ENCODE peak calls at places on chromosomes 13 and 19, in five cellular contexts. One of them, this sample, is unnamed.

GRCh38 chr13:113157929-113158747 is at the start of gene PROZ:
- DNase-seq in left lung: no peak
- DNase-seq in suprapubic skin: no peak
- DNase-seq in esophagus squamous epithelium: no peak
- DNase-seq in prostate gland: no peak
- DNase-seq in this sample: no peak

GRCh38 chr13:107099661-107100060 is 531.7 kb upstream of the ARGLU1 start:
- DNase-seq in left lung: no peak
- DNase-seq in suprapubic skin: no peak
- DNase-seq in esophagus squamous epithelium: no peak
- DNase-seq in prostate gland: no peak
- DNase-seq in this sample: no peak

GRCh38 chr13:112136095-112136494 is 69.1 kb downstream of the SOX1 start:
- DNase-seq in left lung: no peak
- DNase-seq in suprapubic skin: no peak
- DNase-seq in esophagus squamous epithelium: no peak
- DNase-seq in prostate gland: no peak
- DNase-seq in this sample: no peak

GRCh38 chr13:104024416-104025170 is 958.4 kb upstream of the SLC10A2 start:
- DNase-seq in left lung: no peak
- DNase-seq in suprapubic skin: no peak
- DNase-seq in esophagus squamous epithelium: no peak
- DNase-seq in prostate gland: no peak
- DNase-seq in this sample: no peak

GRCh38 chr13:77425705-77426104 is 98.8 kb upstream of the MYCBP2 start:
- DNase-seq in left lung: no peak
- DNase-seq in suprapubic skin: no peak
- DNase-seq in esophagus squamous epithelium: no peak
- DNase-seq in prostate gland: no peak
- DNase-seq in this sample: no peak

GRCh38 chr13:74889321-74889720 is 592.6 kb downstream of the TBC1D4 start:
- DNase-seq in left lung: no peak
- DNase-seq in suprapubic skin: no peak
- DNase-seq in esophagus squamous epithelium: no peak
- DNase-seq in prostate gland: peak; percentile 11
- DNase-seq in this sample: no peak

GRCh38 chr19:10105241-10106099 is 692 bp upstream of the PPAN start:
- DNase-seq in left lung: peak; percentile 36
- DNase-seq in suprapubic skin: no peak
- DNase-seq in esophagus squamous epithelium: no peak
- DNase-seq in prostate gland: no peak
- DNase-seq in this sample: no peak

GRCh38 chr13:46893820-46894533 is 2.9 kb downstream of the HTR2A start:
- DNase-seq in left lung: peak; percentile 72
- DNase-seq in suprapubic skin: peak; percentile 84
- DNase-seq in esophagus squamous epithelium: no peak
- DNase-seq in prostate gland: peak; percentile 50
- DNase-seq in this sample: peak; percentile 32

GRCh38 chr13:27830010-27830409 is 37.7 kb downstream of the GSX1 start:
- DNase-seq in left lung: peak; percentile 43
- DNase-seq in suprapubic skin: no peak
- DNase-seq in esophagus squamous epithelium: no peak
- DNase-seq in prostate gland: peak; percentile 6
- DNase-seq in this sample: peak; percentile 54

GRCh38 chr19:32872391-32872790 is 2.8 kb upstream of the SLC7A9 start:
- DNase-seq in left lung: no peak
- DNase-seq in suprapubic skin: no peak
- DNase-seq in esophagus squamous epithelium: no peak
- DNase-seq in prostate gland: no peak
- DNase-seq in this sample: no peak

GRCh38 chr13:99617474-99618255 is 116.4 kb downstream of the TM9SF2 start:
- DNase-seq in left lung: no peak
- DNase-seq in suprapubic skin: no peak
- DNase-seq in esophagus squamous epithelium: no peak
- DNase-seq in prostate gland: no peak
- DNase-seq in this sample: no peak

GRCh38 chr19:29247912-29248311 is 35.0 kb upstream of the UQCRFS1 start:
- DNase-seq in left lung: no peak
- DNase-seq in suprapubic skin: no peak
- DNase-seq in esophagus squamous epithelium: no peak
- DNase-seq in prostate gland: no peak
- DNase-seq in this sample: no peak

GRCh38 chr13:101490400-101491015 is 38.0 kb downstream of the ITGBL1 start:
- DNase-seq in left lung: no peak
- DNase-seq in suprapubic skin: no peak
- DNase-seq in esophagus squamous epithelium: no peak
- DNase-seq in prostate gland: no peak
- DNase-seq in this sample: no peak

GRCh38 chr19:51458899-51459592 is 792 bp upstream of the SIGLEC8 start:
- DNase-seq in left lung: no peak
- DNase-seq in suprapubic skin: peak; percentile 55
- DNase-seq in esophagus squamous epithelium: no peak
- DNase-seq in prostate gland: no peak
- DNase-seq in this sample: no peak

GRCh38 chr13:53784331-53784730 is 755.7 kb downstream of the OLFM4 start:
- DNase-seq in left lung: no peak
- DNase-seq in suprapubic skin: no peak
- DNase-seq in esophagus squamous epithelium: no peak
- DNase-seq in prostate gland: no peak
- DNase-seq in this sample: no peak

GRCh38 chr19:6226444-6227155 is 53.2 kb downstream of the MLLT1 start:
- DNase-seq in left lung: no peak
- DNase-seq in suprapubic skin: no peak
- DNase-seq in esophagus squamous epithelium: no peak
- DNase-seq in prostate gland: no peak
- DNase-seq in this sample: no peak

GRCh38 chr19:14505488-14506239 is 9.7 kb upstream of the GIPC1 start:
- DNase-seq in left lung: peak; percentile 69
- DNase-seq in suprapubic skin: no peak
- DNase-seq in esophagus squamous epithelium: no peak
- DNase-seq in prostate gland: peak; percentile 58
- DNase-seq in this sample: peak; percentile 76

GRCh38 chr13:69008503-69008902 is 1099.1 kb upstream of the ATXN8OS start:
- DNase-seq in left lung: no peak
- DNase-seq in suprapubic skin: no peak
- DNase-seq in esophagus squamous epithelium: no peak
- DNase-seq in prostate gland: no peak
- DNase-seq in this sample: no peak

DNA sequence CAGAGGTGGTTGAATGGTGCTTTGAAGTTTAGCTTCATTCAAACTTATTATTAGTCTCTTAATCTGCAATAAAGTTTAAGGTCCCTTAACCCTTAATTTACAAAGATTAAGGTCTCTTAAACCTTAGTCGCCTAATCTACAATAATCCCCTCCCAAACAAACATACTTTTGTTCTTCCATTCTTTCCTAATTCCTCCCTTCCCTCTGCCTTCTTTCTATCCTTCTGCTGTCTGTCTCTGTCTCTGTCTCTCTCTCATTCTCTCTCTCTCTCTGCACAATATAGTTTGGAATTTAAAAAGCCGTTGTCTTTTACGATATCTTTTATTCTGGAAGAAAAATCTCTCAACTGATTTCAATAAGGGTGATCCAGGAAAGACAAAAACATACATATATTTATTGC is 1096.8 kb upstream of the ATXN8OS start:
- DNase-seq in left lung: no peak
- DNase-seq in suprapubic skin: no peak
- DNase-seq in esophagus squamous epithelium: no peak
- DNase-seq in prostate gland: no peak
- DNase-seq in this sample: no peak
- H3K4me1 ChIP-seq in left lung: no peaks in the 10 kb centered on the region
- H3K4me1 ChIP-seq in suprapubic skin: no peaks in the 10 kb centered on the region
- H3K4me1 ChIP-seq in esophagus squamous epithelium: no peaks in the 10 kb centered on the region
- H3K4me1 ChIP-seq in prostate gland: no peaks in the 10 kb centered on the region
- H3K4me1 ChIP-seq in this sample: no peaks in the 10 kb centered on the region

DNA sequence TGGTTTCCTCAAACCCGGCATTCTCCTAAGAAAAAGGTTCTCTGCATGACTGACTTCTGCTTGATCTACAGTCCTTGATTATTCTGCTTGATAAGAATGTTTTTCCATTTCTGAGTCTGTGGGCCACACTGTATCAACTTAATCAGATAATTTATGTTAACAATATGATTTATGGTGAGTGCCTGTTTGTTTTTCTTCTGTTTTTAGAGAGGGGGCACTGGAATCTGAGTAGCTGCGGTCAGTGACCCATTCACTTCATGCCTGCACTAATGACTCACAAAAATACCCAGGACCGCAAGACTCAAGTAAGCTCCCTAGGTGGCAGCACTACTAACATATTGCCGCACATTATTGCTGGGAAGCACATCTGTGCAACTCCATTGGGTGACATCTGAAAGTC is 542.3 kb upstream of the ATXN8OS start:
- DNase-seq in left lung: no peak
- DNase-seq in suprapubic skin: no peak
- DNase-seq in esophagus squamous epithelium: no peak
- DNase-seq in prostate gland: no peak
- DNase-seq in this sample: no peak
- TF ChIP-seq CTCF in left lung: no peak
- TF ChIP-seq CTCF in suprapubic skin: no peak
- TF ChIP-seq CTCF in esophagus squamous epithelium: no peak
- TF ChIP-seq CTCF in prostate gland: no peak
- TF ChIP-seq CTCF in this sample: no peak

GRCh38 chr13:79589605-79590511 is 108.9 kb downstream of the NDFIP2 start:
- DNase-seq in left lung: no peak
- DNase-seq in suprapubic skin: no peak
- DNase-seq in esophagus squamous epithelium: no peak
- DNase-seq in prostate gland: peak; percentile 89
- DNase-seq in this sample: no peak
- H3K4me3 ChIP-seq in left lung: no peak overlapping the region
- H3K4me3 ChIP-seq in suprapubic skin: peak overlapping the region; percentile 33
- H3K4me3 ChIP-seq in esophagus squamous epithelium: peak overlapping the region; percentile 33
- H3K4me3 ChIP-seq in prostate gland: peak overlapping the region; percentile 11
- H3K4me3 ChIP-seq in this sample: no peak overlapping the region

DNA sequence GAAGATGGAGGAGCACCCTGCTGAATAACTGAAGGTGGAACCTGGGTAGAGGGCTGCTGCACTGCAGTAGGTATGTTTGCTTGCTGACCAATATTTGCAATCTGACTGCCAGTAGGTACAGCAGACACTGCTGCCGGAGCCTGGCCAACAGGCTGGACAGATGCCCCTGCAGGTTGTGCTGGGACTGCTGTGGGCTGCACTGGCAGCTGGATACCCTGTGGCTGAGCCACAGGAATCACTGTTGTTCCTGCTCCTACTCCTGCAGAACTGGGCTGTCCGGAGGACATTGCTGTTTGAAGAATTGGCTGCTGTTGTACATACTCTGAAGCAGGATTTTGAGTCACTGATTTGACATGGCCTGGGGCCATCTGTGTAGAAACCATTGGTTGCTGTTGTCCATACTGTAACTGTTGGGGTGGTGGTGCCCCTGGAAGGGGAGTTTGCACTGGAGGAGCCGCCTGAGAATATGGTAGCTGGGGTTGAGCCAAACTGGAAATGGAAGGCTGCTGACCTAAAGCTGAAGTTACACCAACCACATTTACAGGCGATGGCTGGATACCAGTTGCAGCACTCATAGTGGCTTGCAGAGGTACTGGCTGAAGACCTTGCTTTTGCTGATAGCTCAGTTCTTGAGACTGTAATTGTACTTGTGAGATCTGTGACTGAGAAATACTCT is 2.2 kb downstream of the TSC22D1 start:
- DNase-seq in left lung: no peak
- DNase-seq in suprapubic skin: no peak
- DNase-seq in esophagus squamous epithelium: no peak
- DNase-seq in prostate gland: peak; percentile 28
- DNase-seq in this sample: no peak
- H3K4me1 ChIP-seq in left lung: peaks cover 57% of the 10 kb centered on the region
- H3K4me1 ChIP-seq in suprapubic skin: peaks cover 32% of the 10 kb centered on the region
- H3K4me1 ChIP-seq in esophagus squamous epithelium: peaks cover 53% of the 10 kb centered on the region
- H3K4me1 ChIP-seq in prostate gland: peaks cover 5% of the 10 kb centered on the region
- H3K4me1 ChIP-seq in this sample: peaks cover 45% of the 10 kb centered on the region

DNA sequence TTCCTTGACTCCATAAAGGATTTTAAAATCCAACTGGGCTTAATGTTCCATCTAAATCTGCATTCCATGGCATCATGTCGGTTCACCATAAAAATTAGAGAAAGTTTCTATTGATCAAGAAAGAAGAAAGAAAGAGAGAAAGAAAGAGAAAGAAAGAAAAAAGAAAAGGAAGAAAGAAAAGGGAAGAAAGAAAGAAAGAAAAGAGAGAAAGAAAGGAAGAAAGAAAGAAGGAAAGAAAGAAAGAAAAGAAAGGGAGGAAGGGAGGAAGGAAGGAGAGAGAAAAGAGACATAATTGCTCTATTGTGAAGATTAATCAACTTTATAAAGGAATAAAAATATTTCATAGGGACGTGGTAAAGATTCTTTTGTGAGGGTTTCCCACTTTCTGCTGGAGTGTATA is 329.2 kb downstream of the DLEU7 start:
- DNase-seq in left lung: no peak
- DNase-seq in suprapubic skin: no peak
- DNase-seq in esophagus squamous epithelium: no peak
- DNase-seq in prostate gland: no peak
- DNase-seq in this sample: no peak
- TF ChIP-seq CTCF in left lung: no peak
- TF ChIP-seq CTCF in suprapubic skin: no peak
- TF ChIP-seq CTCF in esophagus squamous epithelium: no peak
- TF ChIP-seq CTCF in prostate gland: no peak
- TF ChIP-seq CTCF in this sample: no peak

DNA sequence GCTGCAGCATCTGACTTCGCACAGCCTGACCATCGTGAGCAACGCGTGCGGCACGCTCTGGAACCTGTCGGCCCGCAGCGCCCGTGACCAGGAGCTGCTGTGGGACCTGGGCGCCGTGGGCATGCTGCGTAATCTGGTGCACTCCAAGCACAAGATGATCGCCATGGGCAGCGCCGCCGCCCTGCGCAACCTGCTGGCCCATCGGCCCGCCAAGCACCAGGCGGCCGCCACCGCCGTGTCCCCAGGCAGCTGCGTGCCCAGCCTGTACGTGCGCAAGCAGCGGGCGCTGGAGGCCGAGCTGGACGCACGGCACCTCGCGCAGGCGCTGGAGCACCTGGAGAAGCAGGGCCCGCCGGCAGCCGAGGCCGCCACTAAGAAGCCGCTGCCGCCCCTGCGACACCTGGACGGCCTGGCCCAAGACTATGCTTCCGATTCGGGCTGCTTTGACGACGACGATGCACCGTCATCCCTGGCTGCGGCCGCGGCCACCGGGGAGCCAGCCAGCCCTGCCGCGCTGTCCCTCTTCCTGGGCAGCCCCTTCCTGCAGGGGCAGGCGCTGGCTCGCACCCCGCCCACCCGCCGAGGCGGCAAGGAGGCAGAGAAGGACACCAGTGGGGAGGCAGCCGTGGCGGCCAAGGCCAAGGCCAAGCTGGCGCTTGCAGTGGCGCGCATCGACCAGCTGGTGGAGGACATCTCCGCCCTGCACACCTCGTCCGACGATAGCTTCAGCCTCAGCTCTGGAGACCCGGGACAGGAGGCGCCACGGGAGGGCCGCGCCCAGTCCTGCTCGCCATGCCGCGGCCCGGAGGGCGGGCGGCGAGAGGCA is 13.6 kb downstream of the C19orf25 start:
- DNase-seq in left lung: no peak
- DNase-seq in suprapubic skin: no peak
- DNase-seq in esophagus squamous epithelium: no peak
- DNase-seq in prostate gland: peak; percentile 41
- DNase-seq in this sample: no peak
- H3K4me3 ChIP-seq in left lung: no peak overlapping the region
- H3K4me3 ChIP-seq in suprapubic skin: peak overlapping the region; percentile 19
- H3K4me3 ChIP-seq in esophagus squamous epithelium: no peak overlapping the region
- H3K4me3 ChIP-seq in prostate gland: no peak overlapping the region
- H3K4me3 ChIP-seq in this sample: no peak overlapping the region